ENCODE peak calls at places on chromosomes 13 and 19, in nine cellular contexts. N, F, C, Q, A, H, G, R and J are unnamed samples.

GRCh38 chr19:1130801-1131717 is 27.3 kb downstream of the GPX4 start:
- DNase-seq in N (peak), F (peak), C (peak), Q (no peak), A (no peak), H (no peak), G (no peak), R (no peak), J (no peak)

GRCh38 chr19:31496076-31496475 is 146.8 kb upstream of the TSHZ3 start:
- DNase-seq in N (no peak), F (no peak), C (no peak), Q (no peak), A (no peak), H (no peak), G (no peak), R (peak), J (no peak)

GRCh38 chr13:41383400-41383799 is 72.3 kb downstream of the NAA16 start:
- DNase-seq in N (no peak), F (no peak), C (no peak), Q (no peak), A (no peak), H (no peak), G (no peak), R (no peak), J (no peak)

GRCh38 chr13:62997038-62997619 is 1581.5 kb upstream of the PCDH20 start:
- DNase-seq in N (no peak), F (no peak), C (no peak), Q (no peak), A (no peak), H (no peak), G (no peak), R (no peak), J (no peak)

GRCh38 chr19:13401388-13401787 is 104.9 kb downstream of the CACNA1A start:
- DNase-seq in N (no peak), F (no peak), C (no peak), Q (no peak), A (peak), H (no peak), G (peak), R (no peak), J (no peak)

GRCh38 chr19:29311391-29311790 is 98.4 kb upstream of the UQCRFS1 start:
- DNase-seq in N (no peak), F (no peak), C (no peak), Q (peak), A (no peak), H (no peak), G (no peak), R (no peak), J (no peak)

GRCh38 chr13:77360032-77360431 is 33.1 kb upstream of the MYCBP2 start:
- DNase-seq in N (no peak), F (no peak), C (no peak), Q (no peak), A (no peak), H (no peak), G (no peak), R (no peak), J (no peak)

GRCh38 chr19:30153326-30154210 is 211.5 kb downstream of the URI1 start:
- DNase-seq in N (no peak), F (no peak), C (no peak), Q (no peak), A (no peak), H (no peak), G (peak), R (no peak), J (no peak)

GRCh38 chr13:33176526-33176925 is 109.0 kb downstream of the STARD13 start:
- DNase-seq in N (no peak), F (no peak), C (no peak), Q (no peak), A (no peak), H (no peak), G (no peak), R (no peak), J (no peak)

GRCh38 chr13:42753697-42754096 is 27.7 kb upstream of the FAM216B start:
- DNase-seq in N (no peak), F (no peak), C (no peak), Q (no peak), A (no peak), H (no peak), G (no peak), R (no peak), J (no peak)

GRCh38 chr19:57099199-57099661 is 20.6 kb upstream of the USP29 start:
- DNase-seq in N (no peak), F (peak), C (peak), Q (peak), A (peak), H (peak), G (peak), R (peak), J (no peak)

GRCh38 chr19:17296278-17296677 is 6.9 kb downstream of the ABHD8 start:
- DNase-seq in N (no peak), F (no peak), C (no peak), Q (no peak), A (peak), H (no peak), G (no peak), R (no peak), J (no peak)

GRCh38 chr19:40831502-40832430 is 18.5 kb downstream of the CYP2A6 start:
- DNase-seq in N (no peak), F (no peak), C (no peak), Q (no peak), A (peak), H (peak), G (no peak), R (peak), J (no peak)

GRCh38 chr13:113897161-113897560 is 33.3 kb upstream of the GAS6 start:
- DNase-seq in N (no peak), F (no peak), C (no peak), Q (no peak), A (peak), H (peak), G (no peak), R (no peak), J (peak)

GRCh38 chr13:40993119-40993518 is 26.0 kb downstream of the ELF1 start:
- DNase-seq in N (no peak), F (no peak), C (no peak), Q (peak), A (no peak), H (no peak), G (no peak), R (peak), J (no peak)

GRCh38 chr13:50255639-50256038 is 240.4 kb downstream of the KCNRG start:
- DNase-seq in N (peak), F (no peak), C (no peak), Q (no peak), A (no peak), H (no peak), G (no peak), R (no peak), J (no peak)

GRCh38 chr13:111251646-111252448 is 68.6 kb upstream of the TEX29 start:
- DNase-seq in N (no peak), F (no peak), C (no peak), Q (no peak), A (peak), H (no peak), G (no peak), R (no peak), J (peak)

GRCh38 chr19:37905936-37906867 is at the start of gene WDR87:
- DNase-seq in N (peak), F (peak), C (peak), Q (peak), A (no peak), H (no peak), G (no peak), R (peak), J (no peak)

GRCh38 chr13:76955236-76955635 is 6.9 kb downstream of the ACOD1 start:
- DNase-seq in N (no peak), F (no peak), C (no peak), Q (no peak), A (no peak), H (no peak), G (no peak), R (no peak), J (no peak)

GRCh38 chr13:45626731-45627374 is 11.3 kb upstream of the ERICH6B start:
- DNase-seq in N (no peak), F (no peak), C (no peak), Q (no peak), A (peak), H (no peak), G (no peak), R (no peak), J (no peak)

GRCh38 chr13:20264271-20265018 is 32.3 kb upstream of the GJB6 start:
- DNase-seq in N (no peak), F (no peak), C (no peak), Q (no peak), A (no peak), H (no peak), G (no peak), R (no peak), J (no peak)

GRCh38 chr13:43730642-43731041 is 56.1 kb downstream of the ENOX1 start:
- DNase-seq in N (no peak), F (no peak), C (no peak), Q (no peak), A (peak), H (no peak), G (no peak), R (no peak), J (no peak)

GRCh38 chr13:23551213-23552008 is 18.8 kb upstream of the TNFRSF19 start:
- DNase-seq in N (no peak), F (no peak), C (no peak), Q (no peak), A (no peak), H (no peak), G (no peak), R (no peak), J (no peak)

GRCh38 chr13:68257111-68257842 is 1027.1 kb upstream of the PCDH9 start:
- DNase-seq in N (no peak), F (no peak), C (no peak), Q (no peak), A (peak), H (no peak), G (peak), R (no peak), J (no peak)

GRCh38 chr19:39410620-39411005 is 1.9 kb upstream of the PLEKHG2 start:
- DNase-seq in N (no peak), F (no peak), C (no peak), Q (no peak), A (no peak), H (no peak), G (no peak), R (no peak), J (no peak)

GRCh38 chr19:46191356-46191755 is 38.2 kb upstream of the IGFL1 start:
- DNase-seq in N (no peak), F (no peak), C (no peak), Q (no peak), A (no peak), H (no peak), G (no peak), R (no peak), J (no peak)

GRCh38 chr13:94595006-94595942 is 678 bp downstream of the TGDS start:
- DNase-seq in N (no peak), F (peak), C (peak), Q (no peak), A (no peak), H (no peak), G (peak), R (no peak), J (no peak)

GRCh38 chr13:19633340-19634128 is at the start of gene MPHOSPH8:
- DNase-seq in N (peak), F (peak), C (peak), Q (peak), A (peak), H (peak), G (peak), R (peak), J (peak)

GRCh38 chr13:47277774-47278173 is 380.9 kb upstream of the HTR2A start:
- DNase-seq in N (no peak), F (no peak), C (no peak), Q (no peak), A (peak), H (no peak), G (no peak), R (no peak), J (no peak)

GRCh38 chr13:34867590-34867989 is 74.5 kb upstream of the NBEA start:
- DNase-seq in N (no peak), F (no peak), C (no peak), Q (no peak), A (peak), H (no peak), G (no peak), R (no peak), J (no peak)

GRCh38 chr19:30671622-30672051 is 299.5 kb downstream of the ZNF536 start:
- DNase-seq in N (no peak), F (no peak), C (no peak), Q (no peak), A (no peak), H (no peak), G (no peak), R (peak), J (no peak)

GRCh38 chr19:33468361-33469170 is 53.0 kb downstream of the PEPD start:
- DNase-seq in N (no peak), F (no peak), C (no peak), Q (no peak), A (no peak), H (no peak), G (no peak), R (peak), J (peak)

GRCh38 chr13:21429217-21429616 is 29.9 kb downstream of the ZDHHC20 start:
- DNase-seq in N (no peak), F (no peak), C (no peak), Q (no peak), A (no peak), H (no peak), G (no peak), R (no peak), J (no peak)

GRCh38 chr19:38417544-38418506 is 8.2 kb downstream of the RASGRP4 start:
- DNase-seq in N (peak), F (peak), C (peak), Q (peak), A (no peak), H (no peak), G (peak), R (peak), J (no peak)

GRCh38 chr13:48437381-48437780 is 24.5 kb upstream of the LPAR6 start:
- DNase-seq in N (no peak), F (no peak), C (no peak), Q (no peak), A (peak), H (no peak), G (peak), R (peak), J (peak)

GRCh38 chr13:32419862-32420261 is 8.1 kb downstream of the N4BP2L1 start:
- DNase-seq in N (no peak), F (no peak), C (no peak), Q (no peak), A (no peak), H (no peak), G (no peak), R (no peak), J (no peak)

GRCh38 chr13:28320884-28321574 is 173.9 kb downstream of the FLT1 start:
- DNase-seq in N (no peak), F (no peak), C (no peak), Q (no peak), A (no peak), H (no peak), G (no peak), R (no peak), J (no peak)

GRCh38 chr13:48801255-48801654 is 147.5 kb downstream of the CYSLTR2 start:
- DNase-seq in N (no peak), F (no peak), C (no peak), Q (no peak), A (peak), H (peak), G (no peak), R (no peak), J (no peak)